ENCODE peak calls at places on chromosome 5, in six cellular contexts. Y is AG04450; R is heart right ventricle; A is cardiac fibroblast; C is CD8-positive, alpha-beta T cell; V is mesendoderm. Z is an unnamed sample.

GRCh38 chr5:87411586-87412416 is 929 bp downstream of the CCNH start:
- DNase-seq in R (no peak), A (peak; percentile 68), C (peak; percentile 21), Y (no peak), V (peak; percentile 55), Z (no peak)

GRCh38 chr5:78518365-78519197 is 130.0 kb downstream of the LHFPL2 start:
- DNase-seq in C (no peak), R (peak; percentile 42), Y (peak; percentile 77), V (peak; percentile 90), A (peak; percentile 85), Z (peak; percentile 87)

GRCh38 chr5:452856-453710 is 10.1 kb downstream of the EXOC3 start:
- DNase-seq in A (no peak), V (no peak), Y (no peak), C (no peak), R (peak; percentile 2), Z (no peak)

GRCh38 chr5:160363122-160363521 is 7.3 kb downstream of the C1QTNF2 start:
- DNase-seq in A (no peak), Y (no peak), V (no peak), R (no peak), C (no peak), Z (no peak)

GRCh38 chr5:169751490-169751889 is 114.4 kb downstream of the DOCK2 start:
- DNase-seq in C (no peak), A (no peak), V (no peak), R (no peak), Y (no peak), Z (no peak)

GRCh38 chr5:52989025-52989780 is at the start of gene ITGA2:
- DNase-seq in R (peak; percentile 32), V (peak; percentile 62), C (peak; percentile 21), A (peak; percentile 65), Y (no peak), Z (no peak)

GRCh38 chr5:172102913-172103629 is 85.0 kb downstream of the STK10 start:
- DNase-seq in R (peak; percentile 49), C (no peak), Y (peak; percentile 81), V (peak; percentile 78), A (peak; percentile 97), Z (peak; percentile 90)

GRCh38 chr5:90479611-90480385 is 5.1 kb downstream of the POLR3G start:
- DNase-seq in A (no peak), R (no peak), C (no peak), V (peak; percentile 6), Y (no peak), Z (no peak)

GRCh38 chr5:79318935-79319614 is 83.1 kb downstream of the JMY start:
- DNase-seq in A (peak; percentile 75), C (no peak), V (peak; percentile 46), R (no peak), Y (peak; percentile 95), Z (peak; percentile 82)

GRCh38 chr5:97106183-97106582 is 36.2 kb downstream of the LIX1 start:
- DNase-seq in V (peak; percentile 15), C (no peak), R (no peak), Y (no peak), A (no peak), Z (no peak)

GRCh38 chr5:26148569-26149107 is 889.7 kb downstream of the CDH9 start:
- DNase-seq in A (no peak), C (no peak), Y (no peak), R (no peak), V (peak; percentile 25), Z (no peak)

GRCh38 chr5:65749221-65749844 is 27.3 kb downstream of the NLN start:
- DNase-seq in Y (no peak), C (no peak), R (no peak), V (no peak), A (no peak), Z (no peak)

GRCh38 chr5:135135530-135136201 is 101.6 kb upstream of the PITX1 start:
- DNase-seq in R (peak; percentile 36), A (peak; percentile 77), C (no peak), Y (no peak), V (no peak), Z (peak; percentile 52)

GRCh38 chr5:120684749-120685415 is 220.8 kb downstream of the PRR16 start:
- DNase-seq in A (peak; percentile 15), R (no peak), Y (no peak), V (peak; percentile 73), C (no peak), Z (no peak)

GRCh38 chr5:124179788-124180187 is 566.7 kb downstream of the ZNF608 start:
- DNase-seq in R (no peak), A (no peak), V (no peak), C (no peak), Y (no peak), Z (no peak)

GRCh38 chr5:151456321-151456940 is 9.0 kb downstream of the SLC36A1 start:
- DNase-seq in Y (no peak), R (no peak), C (no peak), A (no peak), V (no peak), Z (no peak)

GRCh38 chr5:179606910-179607448 is 16.5 kb downstream of the HNRNPH1 start:
- DNase-seq in A (no peak), V (peak; percentile 60), C (no peak), R (no peak), Y (no peak), Z (no peak)

GRCh38 chr5:101362067-101362466 is 459.0 kb upstream of the ST8SIA4 start:
- DNase-seq in C (no peak), Y (no peak), R (no peak), A (no peak), V (no peak), Z (no peak)

GRCh38 chr5:146313027-146313426 is 25.6 kb upstream of the POU4F3 start:
- DNase-seq in R (no peak), Y (no peak), C (no peak), A (no peak), V (no peak), Z (no peak)

GRCh38 chr5:97000391-97000790 is 64.5 kb downstream of the LNPEP start:
- DNase-seq in Y (no peak), C (no peak), A (no peak), R (no peak), V (peak; percentile 56), Z (no peak)

GRCh38 chr5:124847907-124848306 is 101.5 kb upstream of the ZNF608 start:
- DNase-seq in A (no peak), C (no peak), Y (no peak), R (no peak), V (no peak), Z (no peak)

GRCh38 chr5:55223988-55224240 is 3.2 kb downstream of the MCIDAS start:
- DNase-seq in C (no peak), A (no peak), V (no peak), Y (no peak), R (no peak), Z (no peak)

GRCh38 chr5:55220433-55221185 is 6.5 kb downstream of the MCIDAS start:
- DNase-seq in C (no peak), R (no peak), A (no peak), V (peak; percentile 85), Y (no peak), Z (no peak)

GRCh38 chr5:55223219-55223987 is 3.7 kb downstream of the MCIDAS start:
- DNase-seq in C (no peak), R (no peak), V (peak; percentile 57), Y (no peak), A (no peak), Z (no peak)

GRCh38 chr5:55222061-55222818 is 4.9 kb downstream of the MCIDAS start:
- DNase-seq in R (no peak), A (no peak), C (no peak), Y (no peak), V (no peak), Z (no peak)

GRCh38 chr5:55222819-55223124 is 4.3 kb downstream of the MCIDAS start:
- DNase-seq in Y (no peak), V (no peak), A (no peak), C (no peak), R (no peak), Z (no peak)
- H3K4me3 ChIP-seq in Y (no peak overlapping the region), V (no peak overlapping the region), A (no peak overlapping the region), C (no peak overlapping the region), R (no peak overlapping the region), Z (no peak overlapping the region)

GRCh38 chr5:150155258-150156032 is at the start of gene PDGFRB:
- DNase-seq in A (peak; percentile 98), R (peak; percentile 88), C (peak; percentile 68), V (peak; percentile 84), Y (peak; percentile 78), Z (peak; percentile 83)
- H3K4me3 ChIP-seq in A (peak within 1 kb of the TSS; percentile 77), R (peak within 1 kb of the TSS; percentile 60), C (peak within 1 kb of the TSS; percentile 44), V (no peak within 1 kb of the TSS), Y (peak within 1 kb of the TSS; percentile 97), Z (peak within 1 kb of the TSS; percentile 78)

DNA sequence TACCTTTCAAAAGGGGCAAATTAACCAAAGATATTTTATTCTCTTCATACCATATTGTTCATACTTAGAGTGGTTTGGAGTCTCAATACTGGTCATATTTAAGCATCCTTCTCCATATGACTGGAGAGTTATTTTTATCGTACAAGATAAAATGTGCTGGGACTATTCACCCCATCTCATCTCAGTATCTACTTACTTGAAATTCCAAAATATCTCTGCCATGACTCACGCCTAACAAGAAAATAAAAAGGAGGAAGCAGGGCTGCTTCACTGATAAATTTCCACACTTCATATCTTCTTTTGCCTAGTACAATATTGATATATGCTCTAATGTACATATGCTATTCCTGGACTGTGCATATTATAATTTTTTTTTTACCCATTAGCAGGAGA is 277.9 kb upstream of the CDH9 start:
- DNase-seq in C (no peak), A (peak; percentile 67), Y (peak; percentile 32), V (peak; percentile 48), R (no peak), Z (peak; percentile 49)
- H3K4me3 ChIP-seq in C (no peak overlapping the region), A (no peak overlapping the region), Y (no peak overlapping the region), V (no peak overlapping the region), R (no peak overlapping the region), Z (no peak overlapping the region)

GRCh38 chr5:102579379-102579778 is 80.6 kb upstream of the SLCO6A1 start:
- DNase-seq in C (no peak), A (no peak), Y (no peak), R (no peak), V (no peak), Z (no peak)
- H3K4me3 ChIP-seq in C (no peak overlapping the region), A (no peak overlapping the region), Y (no peak overlapping the region), R (no peak overlapping the region), V (no peak overlapping the region), Z (no peak overlapping the region)

GRCh38 chr5:177311723-177312648 is at the start of gene MXD3:
- DNase-seq in R (peak; percentile 95), V (peak; percentile 99), C (peak; percentile 96), A (peak; percentile 95), Y (peak; percentile 77), Z (peak; percentile 73)

GRCh38 chr5:177309351-177310191 is 2.1 kb downstream of the MXD3 start:
- DNase-seq in C (peak; percentile 68), A (peak; percentile 75), V (peak; percentile 96), Y (no peak), R (peak; percentile 54), Z (no peak)

GRCh38 chr5:177310332-177310731 is 1.4 kb downstream of the MXD3 start:
- DNase-seq in V (no peak), Y (no peak), R (no peak), C (no peak), A (no peak), Z (no peak)

GRCh38 chr5:177311361-177311722 is 356 bp downstream of the MXD3 start:
- DNase-seq in C (no peak), V (no peak), A (no peak), Y (no peak), R (no peak), Z (no peak)

GRCh38 chr5:177310757-177311173 is 933 bp downstream of the MXD3 start:
- DNase-seq in R (no peak), V (peak; percentile 60), Y (no peak), C (no peak), A (peak; percentile 35), Z (no peak)
- H3K4me3 ChIP-seq in R (no peak overlapping the region), V (no peak overlapping the region), Y (peak overlapping the region; percentile 68), C (no peak overlapping the region), A (peak overlapping the region; percentile 68), Z (peak overlapping the region; percentile 70)

GRCh38 chr5:142783601-142784291 is 13.6 kb downstream of the ARHGAP26 start:
- DNase-seq in V (peak; percentile 69), A (peak; percentile 48), C (peak; percentile 52), Y (no peak), R (peak; percentile 44), Z (no peak)
- H3K4me3 ChIP-seq in V (no peak overlapping the region), A (no peak overlapping the region), C (no peak overlapping the region), Y (no peak overlapping the region), R (peak overlapping the region; percentile 24), Z (no peak overlapping the region)

Z was measured in skeletal muscle cell.